ENCODE peak calls at places on chromosome 17, in seven cellular contexts. P is stomach, S is ovary, Z is breast epithelium, Q is uterus, J is tibial nerve, X is body of pancreas. M is an unnamed sample. For H3K36me3, the result is how much of the 10 kb centered on the place peaks cover.

GRCh38 chr17:55171634-55172328 is 93.0 kb upstream of the HLF start:
- DNase-seq in X (no peak), S (no peak), J (no peak), P (no peak), Z (no peak), Q (no peak), M (no peak)

GRCh38 chr17:1124238-1124699 is 55.5 kb downstream of the ABR start:
- DNase-seq in S (no peak), Q (no peak), X (no peak), P (no peak), J (no peak), Z (no peak), M (no peak)

GRCh38 chr17:45319239-45319703 is 2.5 kb upstream of the MAP3K14 start:
- DNase-seq in Q (no peak), Z (no peak), S (no peak), J (no peak), X (no peak), P (no peak), M (no peak)

GRCh38 chr17:50630524-50631194 is 4.0 kb upstream of the ABCC3 start:
- DNase-seq in S (no peak), Z (peak), P (peak), Q (no peak), X (peak), J (no peak), M (peak)

GRCh38 chr17:82200743-82201497 is 11.7 kb downstream of the CCDC57 start:
- DNase-seq in X (no peak), Z (no peak), Q (no peak), S (no peak), P (no peak), J (no peak), M (no peak)

GRCh38 chr17:43905985-43906852 is 1.1 kb downstream of the MPP2 start:
- DNase-seq in P (peak), Q (peak), J (peak), S (peak), Z (peak), X (peak), M (peak)

GRCh38 chr17:46045639-46046038 is 46.6 kb downstream of the STH start:
- DNase-seq in S (no peak), J (no peak), P (no peak), Q (no peak), Z (no peak), X (no peak), M (no peak)

GRCh38 chr17:19010729-19011505 is 6.4 kb upstream of the FAM83G start:
- DNase-seq in S (no peak), Z (no peak), J (no peak), Q (no peak), X (no peak), P (peak), M (no peak)

GRCh38 chr17:36932383-36933173 is 4.7 kb upstream of the LHX1 start:
- DNase-seq in S (no peak), X (no peak), P (no peak), Z (no peak), Q (no peak), J (no peak), M (no peak)

GRCh38 chr17:78736526-78737079 is 45.5 kb downstream of the CYTH1 start:
- DNase-seq in Z (peak), S (no peak), J (peak), X (peak), P (peak), Q (peak), M (peak)

GRCh38 chr17:32551186-32551955 is 64.6 kb downstream of the CDK5R1 start:
- DNase-seq in J (no peak), P (no peak), Z (no peak), Q (no peak), X (no peak), S (no peak), M (no peak)

GRCh38 chr17:49076575-49077384 is 55.8 kb upstream of the B4GALNT2 start:
- DNase-seq in X (no peak), Q (no peak), P (no peak), S (no peak), J (no peak), Z (no peak), M (no peak)

GRCh38 chr17:50053654-50053960 is 2.3 kb upstream of the ITGA3 start:
- DNase-seq in P (no peak), Q (no peak), J (no peak), S (no peak), X (no peak), Z (no peak), M (no peak)

GRCh38 chr17:27494192-27495091 is 38.2 kb downstream of the KSR1 start:
- DNase-seq in Z (peak), J (peak), Q (peak), P (peak), S (no peak), X (peak), M (peak)

GRCh38 chr17:50675627-50676026 is 32.1 kb downstream of the ANKRD40 start:
- DNase-seq in X (peak), Q (no peak), P (peak), S (no peak), J (no peak), Z (no peak), M (no peak)

GRCh38 chr17:18951941-18952842 is at the start of gene SLC5A10:
- DNase-seq in X (no peak), Q (no peak), J (no peak), Z (no peak), P (no peak), S (no peak), M (no peak)

GRCh38 chr17:77728022-77728671 is 230.4 kb upstream of the TNRC6C start:
- DNase-seq in P (no peak), X (peak), Q (peak), S (no peak), Z (peak), J (peak), M (no peak)

GRCh38 chr17:2723505-2723996 is 12.0 kb upstream of the CLUH start:
- DNase-seq in Q (no peak), P (no peak), J (no peak), X (no peak), S (no peak), Z (no peak), M (no peak)

GRCh38 chr17:2343421-2343820 is 6.1 kb downstream of the SGSM2 start:
- DNase-seq in S (no peak), Q (no peak), Z (no peak), J (no peak), P (no peak), X (no peak), M (no peak)

GRCh38 chr17:82943751-82944150 is 103.9 kb upstream of the ZNF750 start:
- DNase-seq in J (no peak), Z (no peak), Q (no peak), P (no peak), X (no peak), S (peak), M (no peak)

GRCh38 chr17:4968916-4969550 is 1.4 kb upstream of the SPAG7 start:
- DNase-seq in J (no peak), P (no peak), Q (peak), Z (no peak), S (no peak), X (peak), M (peak)

GRCh38 chr17:4967539-4968165 is at the start of gene SPAG7:
- DNase-seq in S (peak), X (peak), Z (peak), P (peak), Q (peak), J (peak), M (peak)

GRCh38 chr17:4968166-4968915 is 724 bp upstream of the SPAG7 start:
- DNase-seq in Q (no peak), P (no peak), Z (no peak), X (no peak), S (no peak), J (no peak), M (no peak)

GRCh38 chr17:4970273-4970672 is 2.7 kb upstream of the SPAG7 start:
- DNase-seq in X (no peak), Z (no peak), Q (no peak), P (no peak), J (no peak), S (no peak), M (no peak)

DNA sequence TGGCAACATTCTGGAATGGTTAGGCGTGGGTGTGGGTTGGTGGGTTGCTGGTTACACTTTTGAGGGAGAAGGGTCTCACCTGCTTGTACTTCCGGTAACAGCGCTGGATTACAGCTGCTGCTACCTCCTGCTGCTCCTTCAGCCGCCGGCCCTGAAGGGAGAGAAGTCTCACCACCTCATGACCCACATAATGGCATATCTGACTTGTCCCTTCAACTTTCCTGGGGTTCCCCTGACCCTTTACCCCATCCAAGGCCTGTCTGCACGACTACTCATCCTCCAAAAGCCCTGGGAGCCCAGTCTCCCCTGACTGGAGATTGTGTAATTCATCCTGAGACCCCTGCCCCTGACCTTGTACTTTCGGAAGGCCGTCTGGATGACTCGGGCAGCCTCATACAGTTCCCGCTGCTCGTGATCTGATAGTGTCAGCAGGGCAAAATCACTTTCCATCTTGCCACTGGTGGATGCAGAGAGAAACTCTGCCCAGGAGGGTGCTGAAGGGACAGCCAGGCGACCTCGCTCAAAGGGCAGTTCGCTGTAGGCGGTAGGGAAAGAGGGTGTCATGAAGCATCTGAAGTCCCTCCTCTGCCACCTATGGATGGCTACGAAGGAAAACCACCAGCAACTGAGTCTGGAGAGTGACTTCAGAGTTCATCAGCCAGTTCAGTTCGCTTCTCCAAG is 2.1 kb upstream of the SPAG7 start:
- DNase-seq in Z (no peak), P (no peak), Q (no peak), J (no peak), S (no peak), X (no peak), M (peak)
- H3K36me3 ChIP-seq in Z (under half), P (half or more), Q (under half), J (under half), S (under half), X (under half), M (under half)

DNA sequence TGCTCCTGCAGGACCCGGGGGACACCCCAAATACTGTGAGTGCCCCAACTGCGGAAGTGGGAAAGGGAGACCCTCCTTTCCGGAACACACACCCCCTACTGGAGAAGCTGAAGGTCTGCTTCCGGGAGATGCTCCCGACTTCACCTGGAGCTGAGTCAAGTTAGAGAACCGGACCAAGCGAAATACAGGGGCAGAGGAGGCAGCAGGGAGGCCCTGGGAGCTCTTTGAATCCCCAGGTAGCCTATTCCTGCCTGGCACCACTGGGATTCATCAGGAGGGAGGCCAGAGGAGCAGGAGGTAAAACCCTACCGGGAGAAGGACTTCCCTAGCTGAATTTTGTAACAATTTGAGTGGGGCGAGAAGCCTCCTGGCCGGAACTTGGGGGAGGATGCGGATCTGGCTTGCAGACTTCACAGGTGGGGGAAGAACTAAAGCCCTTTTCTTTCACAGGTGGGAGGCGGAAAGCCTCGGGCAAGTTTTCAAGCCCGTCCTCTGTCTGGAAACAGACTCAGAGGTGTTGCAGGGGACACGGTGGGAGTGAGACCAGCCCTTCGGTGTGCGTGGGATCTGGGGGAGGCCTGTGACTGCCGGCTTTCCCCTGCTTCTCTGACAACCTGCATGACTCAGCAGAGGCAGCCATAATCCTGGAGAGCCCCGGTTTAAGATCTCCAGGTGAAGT is 22.4 kb upstream of the TEKT1 start:
- DNase-seq in S (no peak), X (no peak), J (no peak), Q (no peak), P (no peak), Z (no peak), M (no peak)
- TF ChIP-seq POLR2A in S (no peak), X (peak), J (no peak), Q (no peak), P (no peak), Z (no peak), M (no peak)

DNA sequence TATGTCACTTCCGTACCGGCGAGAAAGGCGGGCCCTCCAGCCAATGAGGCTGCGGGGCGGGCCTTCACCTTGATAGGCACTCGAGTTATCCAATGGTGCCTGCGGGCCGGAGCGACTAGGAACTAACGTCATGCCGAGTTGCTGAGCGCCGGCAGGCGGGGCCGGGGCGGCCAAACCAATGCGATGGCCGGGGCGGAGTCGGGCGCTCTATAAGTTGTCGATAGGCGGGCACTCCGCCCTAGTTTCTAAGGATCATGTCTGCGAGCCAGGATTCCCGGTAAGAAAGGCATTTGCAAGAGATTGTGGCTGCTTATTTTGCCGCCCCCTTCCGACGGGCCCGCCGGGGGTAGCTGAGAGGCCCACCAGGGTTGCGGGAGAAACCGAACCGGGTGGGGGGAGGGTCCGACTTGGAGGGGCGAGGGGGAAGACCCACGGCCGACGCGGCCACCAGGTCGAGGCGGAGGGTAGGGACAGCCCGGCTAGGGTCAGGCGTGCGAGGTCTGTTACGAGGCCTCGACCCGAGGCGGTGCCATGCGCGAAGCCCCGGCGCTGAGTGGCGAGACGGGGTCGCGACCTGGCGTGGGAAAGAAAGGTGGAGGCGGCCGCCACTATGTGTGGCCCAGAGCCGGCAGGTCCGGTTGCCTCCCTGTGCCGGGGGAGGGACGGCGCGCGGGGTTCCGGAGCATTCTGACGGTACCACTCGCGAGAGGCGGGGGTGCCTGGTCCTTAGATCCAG is 6.7 kb upstream of the CD68 start:
- DNase-seq in X (peak), J (peak), S (peak), Z (peak), Q (peak), P (peak), M (peak)
- H3K36me3 ChIP-seq in X (under half), J (under half), S (under half), Z (under half), Q (under half), P (half or more), M (under half)

GRCh38 chr17:79932446-79932845 is 93.2 kb upstream of the CBX4 start:
- DNase-seq in P (no peak), Z (no peak), S (no peak), J (no peak), X (no peak), Q (no peak), M (no peak)
- TF ChIP-seq POLR2A in P (no peak), Z (no peak), S (no peak), J (no peak), X (no peak), Q (no peak), M (no peak)

DNA sequence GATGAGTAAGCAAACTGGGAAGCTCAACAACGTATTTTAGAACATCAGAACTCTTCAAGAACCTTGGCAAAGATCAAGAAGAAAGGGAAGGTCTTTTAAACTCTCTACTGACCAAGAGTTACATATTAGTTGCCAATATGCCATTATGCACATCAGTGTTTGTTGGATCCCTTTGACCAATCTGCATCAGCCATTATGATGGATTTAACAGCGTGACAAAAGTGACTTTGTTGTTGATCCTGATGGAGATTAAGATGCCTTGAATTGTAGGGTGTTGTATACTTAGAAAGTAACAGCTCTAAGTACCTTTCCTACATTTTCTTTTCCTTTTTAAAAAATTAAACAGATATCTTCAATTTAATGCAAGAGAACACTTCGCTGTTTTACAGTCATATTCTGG is 108.5 kb downstream of the CA4 start:
- DNase-seq in J (no peak), Q (no peak), X (no peak), P (no peak), S (no peak), Z (no peak), M (no peak)
- H3K36me3 ChIP-seq in J (under half), Q (under half), X (under half), P (half or more), S (under half), Z (under half), M (under half)

GRCh38 chr17:40014375-40014980 is 762 bp upstream of the CSF3 start:
- DNase-seq in J (no peak), X (peak), S (peak), Q (peak), P (no peak), Z (no peak), M (peak)

GRCh38 chr17:40016692-40017000 is 1.4 kb downstream of the CSF3 start:
- DNase-seq in X (no peak), P (no peak), Q (no peak), Z (no peak), J (no peak), S (no peak), M (no peak)

GRCh38 chr17:40017422-40018080 is 2.3 kb downstream of the CSF3 start:
- DNase-seq in Z (no peak), X (no peak), J (no peak), Q (no peak), P (no peak), S (peak), M (no peak)

GRCh38 chr17:40015005-40015997 is at the start of gene CSF3:
- DNase-seq in P (peak), X (no peak), J (no peak), Z (no peak), S (peak), Q (peak), M (no peak)

DNA sequence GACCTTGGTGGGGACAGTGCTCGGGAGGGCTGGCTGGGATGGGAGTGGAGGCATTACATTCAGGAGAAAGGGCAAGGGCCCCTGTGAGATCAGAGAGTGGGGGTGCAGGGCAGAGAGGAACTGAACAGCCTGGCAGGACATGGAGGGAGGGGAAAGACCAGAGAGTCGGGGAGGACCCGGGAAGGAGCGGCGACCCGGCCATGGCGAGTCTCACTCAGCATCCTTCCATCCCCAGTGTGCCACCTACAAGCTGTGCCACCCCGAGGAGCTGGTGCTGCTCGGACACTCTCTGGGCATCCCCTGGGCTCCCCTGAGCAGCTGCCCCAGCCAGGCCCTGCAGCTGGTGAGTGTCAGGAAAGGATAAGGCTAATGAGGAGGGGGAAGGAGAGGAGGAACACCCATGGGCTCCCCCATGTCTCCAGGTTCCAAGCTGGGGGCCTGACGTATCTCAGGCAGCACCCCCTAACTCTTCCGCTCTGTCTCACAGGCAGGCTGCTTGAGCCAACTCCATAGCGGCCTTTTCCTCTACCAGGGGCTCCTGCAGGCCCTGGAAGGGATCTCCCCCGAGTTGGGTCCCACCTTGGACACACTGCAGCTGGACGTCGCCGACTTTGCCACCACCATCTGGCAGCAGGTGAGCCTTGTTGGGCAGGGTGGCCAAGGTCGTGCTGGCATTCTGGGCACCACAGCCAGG is 905 bp downstream of the CSF3 start:
- DNase-seq in Q (no peak), S (peak), J (no peak), Z (no peak), X (no peak), P (no peak), M (no peak)
- TF ChIP-seq POLR2A in Q (no peak), S (no peak), J (no peak), Z (no peak), X (no peak), P (no peak), M (no peak)

GRCh38 chr17:56892333-56892732 is 21.5 kb downstream of the TRIM25 start:
- DNase-seq in Z (no peak), J (no peak), S (no peak), Q (no peak), P (no peak), X (no peak), M (no peak)

GRCh38 chr17:56893503-56893902 is 20.3 kb downstream of the TRIM25 start:
- DNase-seq in J (no peak), S (no peak), X (no peak), Q (no peak), P (no peak), Z (no peak), M (no peak)

GRCh38 chr17:56896217-56896967 is 17.5 kb downstream of the TRIM25 start:
- DNase-seq in X (no peak), S (no peak), Q (no peak), Z (no peak), P (peak), J (no peak), M (no peak)

GRCh38 chr17:56896968-56897359 is 16.9 kb downstream of the TRIM25 start:
- DNase-seq in X (peak), S (no peak), Q (no peak), P (peak), J (no peak), Z (no peak), M (no peak)

DNA sequence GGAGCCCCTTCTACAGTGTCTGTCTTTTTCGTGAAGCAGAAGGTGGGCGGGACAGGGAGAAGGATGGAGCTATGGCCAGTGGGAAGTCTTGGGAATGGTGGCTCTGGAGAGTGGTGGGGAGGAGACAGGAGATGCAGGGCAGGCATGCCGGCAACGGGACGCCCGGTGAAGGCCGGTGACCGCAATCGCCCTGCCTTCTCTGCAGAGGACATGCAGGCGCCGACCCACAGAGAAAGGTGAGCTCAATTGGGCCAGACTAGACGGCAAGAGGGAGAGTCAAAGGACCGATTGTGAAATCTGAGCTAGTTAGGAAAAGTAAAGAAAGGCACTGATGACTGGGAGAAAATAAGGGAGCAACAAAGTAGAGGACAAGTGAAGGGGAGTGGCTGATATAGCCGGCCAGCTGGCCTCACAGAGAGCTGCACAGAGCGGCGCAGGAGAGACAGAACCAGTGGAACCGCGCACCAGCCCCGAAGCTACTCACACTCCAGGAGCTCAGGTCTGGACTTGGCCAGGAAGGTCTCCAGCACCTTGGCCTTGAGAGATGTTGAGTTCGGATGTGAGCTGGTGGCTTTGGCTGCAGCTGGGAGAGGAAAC is 18.9 kb downstream of the TRIM25 start:
- DNase-seq in Z (no peak), Q (no peak), P (no peak), X (no peak), J (no peak), S (no peak), M (no peak)
- H3K36me3 ChIP-seq in Z (under half), Q (under half), P (half or more), X (under half), J (under half), S (under half), M (half or more)